ENCODE peak calls at places on chromosomes 6 and 20, in six cellular contexts. One of them, this sample, is unnamed.

GRCh38 chr6:12811519-12811918 is 95.0 kb downstream of the PHACTR1 start:
- DNase-seq in SK-N-SH: no peak
- DNase-seq in HCT116: no peak
- DNase-seq in H1: no peak
- DNase-seq in K562: no peak
- DNase-seq in GM12878: no peak
- DNase-seq in this sample: no peak

GRCh38 chr6:88870728-88871330 is 92.6 kb downstream of the RNGTT start:
- DNase-seq in SK-N-SH: peak
- DNase-seq in HCT116: peak
- DNase-seq in H1: no peak
- DNase-seq in K562: peak
- DNase-seq in GM12878: peak
- DNase-seq in this sample: peak

GRCh38 chr6:130655586-130655985 is 171.6 kb upstream of the SMLR1 start:
- DNase-seq in SK-N-SH: no peak
- DNase-seq in HCT116: no peak
- DNase-seq in H1: no peak
- DNase-seq in K562: no peak
- DNase-seq in GM12878: no peak
- DNase-seq in this sample: no peak

GRCh38 chr20:58010186-58010585 is 218.3 kb downstream of the ANKRD60 start:
- DNase-seq in SK-N-SH: no peak
- DNase-seq in HCT116: no peak
- DNase-seq in H1: no peak
- DNase-seq in K562: no peak
- DNase-seq in GM12878: no peak
- DNase-seq in this sample: no peak

GRCh38 chr6:121691126-121691540 is 255.7 kb downstream of the GJA1 start:
- DNase-seq in SK-N-SH: no peak
- DNase-seq in HCT116: no peak
- DNase-seq in H1: no peak
- DNase-seq in K562: no peak
- DNase-seq in GM12878: no peak
- DNase-seq in this sample: peak

GRCh38 chr6:159865226-159865920 is 25.4 kb upstream of the MAS1 start:
- DNase-seq in SK-N-SH: no peak
- DNase-seq in HCT116: no peak
- DNase-seq in H1: no peak
- DNase-seq in K562: no peak
- DNase-seq in GM12878: no peak
- DNase-seq in this sample: no peak

GRCh38 chr6:105832358-105832757 is 253.8 kb upstream of the PRDM1 start:
- DNase-seq in SK-N-SH: no peak
- DNase-seq in HCT116: no peak
- DNase-seq in H1: no peak
- DNase-seq in K562: no peak
- DNase-seq in GM12878: no peak
- DNase-seq in this sample: no peak

GRCh38 chr20:14925286-14925685 is 587.9 kb upstream of the FLRT3 start:
- DNase-seq in SK-N-SH: no peak
- DNase-seq in HCT116: no peak
- DNase-seq in H1: no peak
- DNase-seq in K562: no peak
- DNase-seq in GM12878: no peak
- DNase-seq in this sample: no peak

GRCh38 chr6:159110013-159110412 is 59.2 kb upstream of the FNDC1 start:
- DNase-seq in SK-N-SH: peak
- DNase-seq in HCT116: peak
- DNase-seq in H1: peak
- DNase-seq in K562: peak
- DNase-seq in GM12878: no peak
- DNase-seq in this sample: no peak

GRCh38 chr6:24139639-24140038 is 13.6 kb downstream of the NRSN1 start:
- DNase-seq in SK-N-SH: no peak
- DNase-seq in HCT116: no peak
- DNase-seq in H1: no peak
- DNase-seq in K562: no peak
- DNase-seq in GM12878: no peak
- DNase-seq in this sample: no peak

DNA sequence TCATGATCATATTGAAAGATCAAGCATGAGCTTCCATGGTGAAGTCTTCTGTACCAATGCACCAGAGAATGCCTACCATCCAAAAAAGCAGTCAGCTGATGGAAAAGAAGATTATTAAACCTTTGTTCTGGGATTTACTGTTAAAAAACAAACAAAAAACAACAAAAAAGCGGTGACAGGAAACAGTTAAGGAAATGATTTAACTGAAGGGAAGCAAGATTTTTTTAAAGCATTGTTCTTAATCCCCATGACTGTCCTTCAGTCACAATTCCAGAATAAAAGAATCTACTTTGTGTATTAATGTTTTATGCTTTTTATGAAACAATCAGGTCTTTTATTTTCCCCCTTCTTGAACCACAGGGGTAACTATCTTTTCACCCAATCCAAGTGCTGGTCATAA is 23.9 kb downstream of the FAM162B start:
- DNase-seq in SK-N-SH: no peak
- DNase-seq in HCT116: no peak
- DNase-seq in H1: no peak
- DNase-seq in K562: no peak
- DNase-seq in GM12878: no peak
- DNase-seq in this sample: no peak
- TF ChIP-seq JUND in SK-N-SH: no peak
- TF ChIP-seq JUND in HCT116: no peak
- TF ChIP-seq JUND in H1: no peak
- TF ChIP-seq JUND in K562: no peak
- TF ChIP-seq JUND in GM12878: no peak
- TF ChIP-seq JUND in this sample: no peak

GRCh38 chr6:120290964-120291363 is 941.4 kb upstream of the MAN1A1 start:
- DNase-seq in SK-N-SH: no peak
- DNase-seq in HCT116: no peak
- DNase-seq in H1: no peak
- DNase-seq in K562: no peak
- DNase-seq in GM12878: no peak
- DNase-seq in this sample: no peak
- TF ChIP-seq JUND in SK-N-SH: no peak
- TF ChIP-seq JUND in HCT116: no peak
- TF ChIP-seq JUND in H1: no peak
- TF ChIP-seq JUND in K562: no peak
- TF ChIP-seq JUND in GM12878: no peak
- TF ChIP-seq JUND in this sample: no peak

DNA sequence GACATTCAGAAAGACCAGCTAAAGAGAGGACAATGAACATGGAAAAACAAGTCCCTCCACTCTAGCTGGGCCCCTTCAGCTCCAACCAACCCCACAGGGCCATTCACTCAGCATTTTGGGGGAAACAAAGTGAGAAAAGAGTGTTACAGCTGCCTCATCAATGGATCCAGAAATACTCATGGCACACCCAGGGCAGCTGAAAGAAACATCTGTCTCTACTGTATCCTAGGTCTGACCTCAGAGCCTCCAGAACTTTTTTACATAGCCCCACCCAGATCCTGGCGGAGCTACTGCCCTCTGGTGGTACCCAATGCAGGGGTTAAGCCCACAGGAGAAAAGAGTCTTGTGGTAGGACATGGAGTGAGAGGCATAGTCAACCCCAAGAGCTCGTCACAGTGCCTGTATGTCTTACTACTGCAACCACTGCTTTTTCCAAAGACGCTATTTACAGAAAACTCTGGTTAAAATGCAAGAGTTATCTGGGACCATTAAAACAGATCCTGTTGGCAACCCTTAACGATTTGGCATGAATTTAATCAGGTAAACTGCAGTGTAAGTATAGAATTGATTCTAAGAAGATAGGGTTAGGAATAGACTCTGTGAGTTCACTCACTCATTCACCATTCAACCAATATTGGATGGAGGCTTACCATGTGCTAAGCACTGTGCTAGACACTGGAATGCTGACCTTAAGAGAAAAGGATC is 37.4 kb upstream of the FAM83C start:
- DNase-seq in SK-N-SH: peak
- DNase-seq in HCT116: no peak
- DNase-seq in H1: peak
- DNase-seq in K562: peak
- DNase-seq in GM12878: no peak
- DNase-seq in this sample: no peak
- TF ChIP-seq JUND in SK-N-SH: no peak
- TF ChIP-seq JUND in HCT116: no peak
- TF ChIP-seq JUND in H1: no peak
- TF ChIP-seq JUND in K562: peak
- TF ChIP-seq JUND in GM12878: no peak
- TF ChIP-seq JUND in this sample: no peak

GRCh38 chr6:18501313-18502013 is 114.3 kb downstream of the RNF144B start:
- DNase-seq in SK-N-SH: no peak
- DNase-seq in HCT116: no peak
- DNase-seq in H1: no peak
- DNase-seq in K562: no peak
- DNase-seq in GM12878: no peak
- DNase-seq in this sample: no peak

GRCh38 chr6:18504232-18504596 is 117.1 kb downstream of the RNF144B start:
- DNase-seq in SK-N-SH: no peak
- DNase-seq in HCT116: no peak
- DNase-seq in H1: no peak
- DNase-seq in K562: no peak
- DNase-seq in GM12878: no peak
- DNase-seq in this sample: no peak

GRCh38 chr6:18506387-18507017 is 119.4 kb downstream of the RNF144B start:
- DNase-seq in SK-N-SH: no peak
- DNase-seq in HCT116: no peak
- DNase-seq in H1: no peak
- DNase-seq in K562: peak
- DNase-seq in GM12878: no peak
- DNase-seq in this sample: no peak

GRCh38 chr6:18503187-18503586 is 116.0 kb downstream of the RNF144B start:
- DNase-seq in SK-N-SH: no peak
- DNase-seq in HCT116: no peak
- DNase-seq in H1: no peak
- DNase-seq in K562: no peak
- DNase-seq in GM12878: no peak
- DNase-seq in this sample: no peak

DNA sequence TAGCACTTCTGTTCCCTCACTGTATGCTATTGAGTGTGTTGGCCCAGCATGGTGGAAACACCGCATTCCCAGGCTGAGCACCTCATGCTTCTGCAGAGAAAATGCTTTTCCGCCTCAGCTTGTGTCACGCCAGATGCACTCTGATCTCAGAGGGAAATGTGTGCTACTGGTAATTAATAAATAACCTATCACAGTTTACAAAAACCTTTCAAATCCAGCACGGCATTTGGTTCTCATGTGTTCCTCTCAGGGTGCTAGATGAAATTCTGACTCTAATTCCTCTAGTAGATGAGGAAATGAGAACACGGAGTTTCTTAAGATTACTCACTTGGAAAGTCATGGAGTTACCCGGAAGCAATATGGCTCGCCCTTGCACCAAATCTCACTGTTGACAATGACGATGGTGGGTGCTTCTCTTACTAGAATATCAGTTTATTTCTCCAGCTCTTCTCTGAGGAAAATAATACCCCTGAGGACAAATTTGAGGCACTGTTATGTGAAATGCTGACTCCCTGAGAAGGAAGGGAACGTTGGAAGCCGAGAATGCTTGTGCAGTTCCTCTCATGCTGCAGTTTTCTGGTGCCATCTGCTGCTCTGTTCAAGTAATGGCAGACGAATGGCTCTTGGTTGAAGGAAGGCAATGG is 116.6 kb downstream of the RNF144B start:
- DNase-seq in SK-N-SH: peak
- DNase-seq in HCT116: peak
- DNase-seq in H1: peak
- DNase-seq in K562: peak
- DNase-seq in GM12878: peak
- DNase-seq in this sample: peak
- TF ChIP-seq JUND in SK-N-SH: no peak
- TF ChIP-seq JUND in HCT116: no peak
- TF ChIP-seq JUND in H1: no peak
- TF ChIP-seq JUND in K562: no peak
- TF ChIP-seq JUND in GM12878: no peak
- TF ChIP-seq JUND in this sample: no peak

GRCh38 chr20:59434950-59435349 is 134.5 kb downstream of the EDN3 start:
- DNase-seq in SK-N-SH: no peak
- DNase-seq in HCT116: no peak
- DNase-seq in H1: no peak
- DNase-seq in K562: no peak
- DNase-seq in GM12878: no peak
- DNase-seq in this sample: no peak
- TF ChIP-seq JUND in SK-N-SH: peak
- TF ChIP-seq JUND in HCT116: no peak
- TF ChIP-seq JUND in H1: no peak
- TF ChIP-seq JUND in K562: no peak
- TF ChIP-seq JUND in GM12878: no peak
- TF ChIP-seq JUND in this sample: no peak

GRCh38 chr6:169035381-169036280 is 218.0 kb downstream of the THBS2 start:
- DNase-seq in SK-N-SH: peak
- DNase-seq in HCT116: no peak
- DNase-seq in H1: no peak
- DNase-seq in K562: no peak
- DNase-seq in GM12878: no peak
- DNase-seq in this sample: no peak

GRCh38 chr6:169029861-169030260 is 223.8 kb downstream of the THBS2 start:
- DNase-seq in SK-N-SH: peak
- DNase-seq in HCT116: no peak
- DNase-seq in H1: no peak
- DNase-seq in K562: no peak
- DNase-seq in GM12878: no peak
- DNase-seq in this sample: no peak

GRCh38 chr6:169038691-169039090 is 215.0 kb downstream of the THBS2 start:
- DNase-seq in SK-N-SH: no peak
- DNase-seq in HCT116: no peak
- DNase-seq in H1: no peak
- DNase-seq in K562: no peak
- DNase-seq in GM12878: no peak
- DNase-seq in this sample: no peak

DNA sequence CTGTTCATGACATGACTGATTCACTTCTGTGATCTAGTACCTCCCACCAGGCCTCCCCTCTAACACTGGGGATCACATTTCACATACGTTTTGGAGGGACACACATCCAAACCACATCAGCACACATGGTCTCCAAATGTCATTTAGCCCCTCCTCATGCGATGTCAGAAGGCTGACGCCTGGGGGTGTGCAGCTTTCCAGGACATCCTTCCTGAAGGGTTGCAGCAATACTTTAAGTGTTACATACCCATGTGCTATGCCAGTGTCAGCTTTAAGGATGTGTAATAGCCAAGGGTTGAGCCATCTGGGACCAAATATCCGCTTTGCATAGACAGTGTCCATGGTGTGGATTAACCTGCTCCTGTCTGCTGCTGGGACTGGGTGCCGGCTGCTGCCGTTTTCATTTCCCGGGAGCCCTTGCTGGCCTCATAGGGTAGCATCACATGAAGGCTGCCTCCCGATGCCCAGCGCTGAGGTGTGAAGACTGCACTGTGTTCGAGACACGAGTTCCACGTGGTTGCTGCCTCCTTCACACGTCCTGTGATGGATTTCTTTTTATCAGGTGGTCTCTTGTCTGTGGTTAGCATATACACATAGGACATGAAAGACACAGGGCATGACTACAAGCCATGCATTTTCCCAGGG is 219.0 kb downstream of the THBS2 start:
- DNase-seq in SK-N-SH: no peak
- DNase-seq in HCT116: no peak
- DNase-seq in H1: no peak
- DNase-seq in K562: no peak
- DNase-seq in GM12878: no peak
- DNase-seq in this sample: no peak
- TF ChIP-seq JUND in SK-N-SH: no peak
- TF ChIP-seq JUND in HCT116: no peak
- TF ChIP-seq JUND in H1: no peak
- TF ChIP-seq JUND in K562: no peak
- TF ChIP-seq JUND in GM12878: no peak
- TF ChIP-seq JUND in this sample: no peak

GRCh38 chr6:123829302-123829953 is 25.8 kb downstream of the NKAIN2 start:
- DNase-seq in SK-N-SH: no peak
- DNase-seq in HCT116: no peak
- DNase-seq in H1: no peak
- DNase-seq in K562: no peak
- DNase-seq in GM12878: no peak
- DNase-seq in this sample: no peak
- TF ChIP-seq JUND in SK-N-SH: no peak
- TF ChIP-seq JUND in HCT116: no peak
- TF ChIP-seq JUND in H1: no peak
- TF ChIP-seq JUND in K562: no peak
- TF ChIP-seq JUND in GM12878: no peak
- TF ChIP-seq JUND in this sample: no peak